ENCODE peak calls at places on chromosome 1, in eight cellular contexts. M is stimulated activated CD4-positive, alpha-beta T cell treated with anti-CD3 and anti-CD28 coated beads, Interleukin-4, amount 100 ng/mL, for 48 hours; F is activated CD4-positive, alpha-beta memory T cell treated with anti-CD3 and anti-CD28 coated beads, Interleukin-2, amount 10 ng/mL, durations not matched to agents 7 days and 5 days; S is dermis microvascular lymphatic vessel endothelial cell; V is aorta; N is stimulated activated naive CD8-positive, alpha-beta T cell treated with anti-CD3 and anti-CD28 coated beads, Interleukin-15, Interleukin-2, amounts not matched to agents 100 U/mL and 50 U/mL, for 24 hours; U is OCI-LY7; A is posterior cingulate gyrus. O is an unnamed sample.

GRCh38 chr1:2981981-2982614 is 39.2 kb upstream of the ACTRT2 start:
- DNase-seq in M (no peak), F (no peak), S (no peak), V (no peak), N (no peak), U (no peak), A (no peak), O (no peak)

GRCh38 chr1:243917177-243917862 is 67.3 kb upstream of the AKT3 start:
- DNase-seq in M (peak; percentile 20), F (no peak), S (no peak), V (peak; percentile 81), N (peak; percentile 37), U (no peak), A (no peak), O (peak; percentile 48)

GRCh38 chr1:28449904-28450303 is 55.9 kb upstream of the RCC1 start:
- DNase-seq in M (no peak), F (peak; percentile 68), S (no peak), V (no peak), N (peak; percentile 36), U (peak; percentile 10), A (no peak), O (no peak)

GRCh38 chr1:41102208-41102607 is 80.7 kb upstream of the SLFNL1 start:
- DNase-seq in M (no peak), F (no peak), S (peak; percentile 95), V (peak; percentile 96), N (no peak), U (no peak), A (peak; percentile 34), O (peak; percentile 88)

GRCh38 chr1:16721871-16722641 is 18.3 kb upstream of the RNU1-4 start:
- DNase-seq in M (no peak), F (peak; percentile 12), S (no peak), V (peak; percentile 56), N (no peak), U (no peak), A (no peak), O (no peak)

GRCh38 chr1:71737768-71738167 is 544.6 kb downstream of the NEGR1 start:
- DNase-seq in M (no peak), F (no peak), S (no peak), V (no peak), N (no peak), U (no peak), A (no peak), O (no peak)

GRCh38 chr1:116706123-116706522 is 38.6 kb upstream of the IGSF3 start:
- DNase-seq in M (no peak), F (no peak), S (no peak), V (no peak), N (no peak), U (no peak), A (no peak), O (no peak)

GRCh38 chr1:203202431-203203245 is 16.1 kb upstream of the CHI3L1 start:
- DNase-seq in M (no peak), F (no peak), S (no peak), V (peak; percentile 71), N (no peak), U (no peak), A (no peak), O (peak; percentile 61)

GRCh38 chr1:223417903-223418663 is 24.9 kb downstream of the CCDC185 start:
- DNase-seq in M (no peak), F (no peak), S (no peak), V (no peak), N (no peak), U (no peak), A (no peak), O (no peak)

GRCh38 chr1:984476-984814 is 2.6 kb upstream of the PERM1 start:
- DNase-seq in M (no peak), F (no peak), S (no peak), V (no peak), N (no peak), U (no peak), A (no peak), O (no peak)

GRCh38 chr1:18411820-18412641 is 68.7 kb upstream of the KLHDC7A start:
- DNase-seq in M (no peak), F (no peak), S (no peak), V (no peak), N (no peak), U (no peak), A (no peak), O (no peak)

GRCh38 chr1:206464456-206464964 is 5.8 kb upstream of the IKBKE start:
- DNase-seq in M (no peak), F (no peak), S (no peak), V (no peak), N (no peak), U (no peak), A (no peak), O (no peak)

GRCh38 chr1:161835963-161836362 is 69.8 kb downstream of the ATF6 start:
- DNase-seq in M (no peak), F (no peak), S (no peak), V (no peak), N (no peak), U (no peak), A (no peak), O (no peak)

GRCh38 chr1:41811978-41812852 is 106.5 kb downstream of the HIVEP3 start:
- DNase-seq in M (no peak), F (peak; percentile 74), S (peak; percentile 14), V (no peak), N (peak; percentile 58), U (peak; percentile 50), A (no peak), O (peak; percentile 75)

GRCh38 chr1:41404308-41404755 is 43.1 kb downstream of the FOXO6 start:
- DNase-seq in M (no peak), F (peak; percentile 21), S (peak; percentile 47), V (no peak), N (peak; percentile 35), U (peak; percentile 20), A (no peak), O (no peak)

GRCh38 chr1:63775418-63776127 is 1.8 kb downstream of the ROR1 start:
- DNase-seq in M (no peak), F (no peak), S (no peak), V (no peak), N (no peak), U (peak; percentile 41), A (no peak), O (no peak)

GRCh38 chr1:32769524-32770220 is 47.5 kb downstream of the YARS1 start:
- DNase-seq in M (no peak), F (no peak), S (no peak), V (peak; percentile 83), N (no peak), U (no peak), A (no peak), O (peak; percentile 32)

GRCh38 chr1:25644962-25645361 is 28.4 kb downstream of the MAN1C1 start:
- DNase-seq in M (no peak), F (no peak), S (no peak), V (no peak), N (no peak), U (no peak), A (no peak), O (no peak)

GRCh38 chr1:115496904-115497527 is 144.8 kb upstream of the VANGL1 start:
- DNase-seq in M (no peak), F (no peak), S (no peak), V (no peak), N (no peak), U (no peak), A (no peak), O (no peak)

GRCh38 chr1:19376428-19377372 is 64.6 kb downstream of the SLC66A1 start:
- DNase-seq in M (no peak), F (no peak), S (no peak), V (no peak), N (no peak), U (no peak), A (no peak), O (no peak)

GRCh38 chr1:15834406-15835204 is 12.9 kb upstream of the SPEN start:
- DNase-seq in M (peak; percentile 82), F (peak; percentile 91), S (peak; percentile 94), V (peak; percentile 95), N (peak; percentile 92), U (peak; percentile 94), A (peak; percentile 74), O (peak; percentile 91)

GRCh38 chr1:172208635-172209034 is 211.8 kb upstream of the C1orf105 start:
- DNase-seq in M (no peak), F (no peak), S (no peak), V (no peak), N (no peak), U (no peak), A (no peak), O (no peak)

GRCh38 chr1:245969274-245969673 is 537.8 kb downstream of the SMYD3 start:
- DNase-seq in M (no peak), F (no peak), S (peak; percentile 81), V (no peak), N (no peak), U (no peak), A (no peak), O (no peak)

GRCh38 chr1:44617703-44618029 is 56.6 kb downstream of the TMEM53 start:
- DNase-seq in M (no peak), F (no peak), S (no peak), V (no peak), N (no peak), U (no peak), A (no peak), O (no peak)

GRCh38 chr1:18883079-18883478 is 19.3 kb downstream of the ALDH4A1 start:
- DNase-seq in M (no peak), F (no peak), S (no peak), V (no peak), N (no peak), U (no peak), A (no peak), O (no peak)

GRCh38 chr1:44860891-44861290 is 17.8 kb upstream of the PTCH2 start:
- DNase-seq in M (no peak), F (no peak), S (no peak), V (no peak), N (no peak), U (no peak), A (no peak), O (no peak)

GRCh38 chr1:27149714-27150113 is 5.2 kb downstream of the SLC9A1 start:
- DNase-seq in M (no peak), F (no peak), S (no peak), V (no peak), N (no peak), U (no peak), A (no peak), O (no peak)

O was measured in left cardiac atrium.